ENCODE peak calls at places on chromosome X, in six cellular contexts. One of them, this sample, is unnamed.

GRCh38 chrX:20530319-20530979 is 263.7 kb upstream of the RPS6KA3 start:
- DNase-seq in K562: peak; percentile 47
- DNase-seq in endothelial cell of umbilical vein: peak; percentile 41
- DNase-seq in GM12878: peak; percentile 5
- DNase-seq in HepG2: peak; percentile 30
- DNase-seq in A549: peak; percentile 66
- DNase-seq in this sample: peak; percentile 61

GRCh38 chrX:71954458-71954857 is 43.8 kb downstream of the NHSL2 start:
- DNase-seq in endothelial cell of umbilical vein: peak; percentile 32
- DNase-seq in HepG2: no peak
- DNase-seq in GM12878: no peak
- DNase-seq in A549: no peak
- DNase-seq in K562: no peak
- DNase-seq in this sample: no peak

GRCh38 chrX:141642979-141643378 is 53.5 kb downstream of the SPANXA2 start:
- DNase-seq in endothelial cell of umbilical vein: no peak
- DNase-seq in A549: peak; percentile 4
- DNase-seq in HepG2: no peak
- DNase-seq in GM12878: no peak
- DNase-seq in K562: no peak
- DNase-seq in this sample: no peak

GRCh38 chrX:22165732-22166457 is 106.8 kb upstream of the CBLL2 start:
- DNase-seq in A549: peak; percentile 0
- DNase-seq in endothelial cell of umbilical vein: no peak
- DNase-seq in HepG2: no peak
- DNase-seq in K562: no peak
- DNase-seq in GM12878: no peak
- DNase-seq in this sample: no peak

GRCh38 chrX:10709276-10709675 is 88.9 kb upstream of the MID1 start:
- DNase-seq in HepG2: no peak
- DNase-seq in K562: no peak
- DNase-seq in endothelial cell of umbilical vein: no peak
- DNase-seq in GM12878: no peak
- DNase-seq in A549: no peak
- DNase-seq in this sample: no peak

GRCh38 chrX:107676559-107677378 is 48.5 kb downstream of the PRPS1 start:
- DNase-seq in K562: peak; percentile 86
- DNase-seq in GM12878: no peak
- DNase-seq in HepG2: no peak
- DNase-seq in endothelial cell of umbilical vein: peak; percentile 82
- DNase-seq in A549: peak; percentile 88
- DNase-seq in this sample: peak; percentile 94

GRCh38 chrX:10534611-10535010 is 85.8 kb downstream of the MID1 start:
- DNase-seq in HepG2: peak; percentile 75
- DNase-seq in GM12878: no peak
- DNase-seq in K562: no peak
- DNase-seq in A549: no peak
- DNase-seq in endothelial cell of umbilical vein: no peak
- DNase-seq in this sample: no peak

GRCh38 chrX:15758140-15758539 is 20.1 kb downstream of the CA5B start:
- DNase-seq in endothelial cell of umbilical vein: no peak
- DNase-seq in K562: no peak
- DNase-seq in HepG2: no peak
- DNase-seq in A549: no peak
- DNase-seq in GM12878: no peak
- DNase-seq in this sample: no peak

GRCh38 chrX:96715412-96715940 is 30.8 kb downstream of the DIAPH2 start:
- DNase-seq in K562: no peak
- DNase-seq in endothelial cell of umbilical vein: no peak
- DNase-seq in HepG2: no peak
- DNase-seq in A549: peak; percentile 0
- DNase-seq in GM12878: no peak
- DNase-seq in this sample: peak; percentile 23

GRCh38 chrX:134010690-134011089 is 25.3 kb upstream of the GPC3 start:
- DNase-seq in K562: no peak
- DNase-seq in HepG2: no peak
- DNase-seq in endothelial cell of umbilical vein: no peak
- DNase-seq in A549: no peak
- DNase-seq in GM12878: no peak
- DNase-seq in this sample: no peak

GRCh38 chrX:48802089-48802812 is 384 bp downstream of the HDAC6 start:
- DNase-seq in GM12878: peak; percentile 40
- DNase-seq in endothelial cell of umbilical vein: peak; percentile 87
- DNase-seq in K562: peak; percentile 93
- DNase-seq in A549: peak; percentile 91
- DNase-seq in HepG2: peak; percentile 85
- DNase-seq in this sample: peak; percentile 86
- TF ChIP-seq POLR2A in GM12878: peak; percentile 66
- TF ChIP-seq POLR2A in endothelial cell of umbilical vein: peak; percentile 41
- TF ChIP-seq POLR2A in K562: peak; percentile 95
- TF ChIP-seq POLR2A in A549: peak; percentile 50
- TF ChIP-seq POLR2A in HepG2: no peak
- TF ChIP-seq POLR2A in this sample: no peak

GRCh38 chrX:39201305-39201990 is 400.2 kb downstream of the MID1IP1 start:
- DNase-seq in K562: peak; percentile 5
- DNase-seq in endothelial cell of umbilical vein: no peak
- DNase-seq in HepG2: no peak
- DNase-seq in GM12878: no peak
- DNase-seq in A549: no peak
- DNase-seq in this sample: peak; percentile 28
- TF ChIP-seq MYC in K562: no peak
- TF ChIP-seq MYC in endothelial cell of umbilical vein: no peak
- TF ChIP-seq MYC in HepG2: no peak
- TF ChIP-seq MYC in GM12878: no peak
- TF ChIP-seq MYC in A549: no peak
- TF ChIP-seq MYC in this sample: no peak

GRCh38 chrX:38008658-38009057 is 2.3 kb downstream of the SYTL5 start:
- DNase-seq in A549: no peak
- DNase-seq in HepG2: no peak
- DNase-seq in GM12878: no peak
- DNase-seq in endothelial cell of umbilical vein: no peak
- DNase-seq in K562: no peak
- DNase-seq in this sample: no peak

GRCh38 chrX:38004046-38004445 is 2.3 kb upstream of the SYTL5 start:
- DNase-seq in K562: no peak
- DNase-seq in HepG2: no peak
- DNase-seq in GM12878: no peak
- DNase-seq in A549: no peak
- DNase-seq in endothelial cell of umbilical vein: no peak
- DNase-seq in this sample: no peak

GRCh38 chrX:38009641-38010040 is 3.3 kb downstream of the SYTL5 start:
- DNase-seq in HepG2: no peak
- DNase-seq in GM12878: no peak
- DNase-seq in A549: no peak
- DNase-seq in endothelial cell of umbilical vein: no peak
- DNase-seq in K562: no peak
- DNase-seq in this sample: no peak

GRCh38 chrX:38006283-38006682 is at the start of gene SYTL5:
- DNase-seq in GM12878: no peak
- DNase-seq in endothelial cell of umbilical vein: no peak
- DNase-seq in K562: peak; percentile 2
- DNase-seq in A549: no peak
- DNase-seq in HepG2: no peak
- DNase-seq in this sample: no peak

DNA sequence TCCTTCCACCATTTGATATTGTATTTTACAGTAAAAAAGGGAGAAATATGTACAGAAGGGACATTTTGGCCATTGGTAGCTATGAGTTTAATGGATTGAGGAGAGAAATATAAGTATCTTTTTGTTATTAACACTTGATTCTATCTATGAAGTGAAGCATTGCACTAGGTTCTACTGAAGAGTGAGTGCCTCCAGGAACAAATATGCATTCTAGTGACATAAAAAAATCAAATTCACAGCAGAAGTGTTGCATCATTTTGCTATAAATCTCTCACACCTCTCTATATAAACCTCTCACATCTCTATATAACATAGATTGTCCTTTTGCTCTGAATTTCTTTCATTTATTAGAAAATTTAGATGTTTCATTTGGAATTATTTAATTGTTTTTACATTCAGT is 425 bp downstream of the SYTL5 start:
- DNase-seq in K562: no peak
- DNase-seq in HepG2: no peak
- DNase-seq in GM12878: no peak
- DNase-seq in A549: no peak
- DNase-seq in endothelial cell of umbilical vein: no peak
- DNase-seq in this sample: no peak
- H3K4me3 ChIP-seq in K562: no peak overlapping the region
- H3K4me3 ChIP-seq in HepG2: no peak overlapping the region
- H3K4me3 ChIP-seq in GM12878: no peak overlapping the region
- H3K4me3 ChIP-seq in A549: no peak overlapping the region
- H3K4me3 ChIP-seq in endothelial cell of umbilical vein: no peak overlapping the region
- H3K4me3 ChIP-seq in this sample: no peak overlapping the region

DNA sequence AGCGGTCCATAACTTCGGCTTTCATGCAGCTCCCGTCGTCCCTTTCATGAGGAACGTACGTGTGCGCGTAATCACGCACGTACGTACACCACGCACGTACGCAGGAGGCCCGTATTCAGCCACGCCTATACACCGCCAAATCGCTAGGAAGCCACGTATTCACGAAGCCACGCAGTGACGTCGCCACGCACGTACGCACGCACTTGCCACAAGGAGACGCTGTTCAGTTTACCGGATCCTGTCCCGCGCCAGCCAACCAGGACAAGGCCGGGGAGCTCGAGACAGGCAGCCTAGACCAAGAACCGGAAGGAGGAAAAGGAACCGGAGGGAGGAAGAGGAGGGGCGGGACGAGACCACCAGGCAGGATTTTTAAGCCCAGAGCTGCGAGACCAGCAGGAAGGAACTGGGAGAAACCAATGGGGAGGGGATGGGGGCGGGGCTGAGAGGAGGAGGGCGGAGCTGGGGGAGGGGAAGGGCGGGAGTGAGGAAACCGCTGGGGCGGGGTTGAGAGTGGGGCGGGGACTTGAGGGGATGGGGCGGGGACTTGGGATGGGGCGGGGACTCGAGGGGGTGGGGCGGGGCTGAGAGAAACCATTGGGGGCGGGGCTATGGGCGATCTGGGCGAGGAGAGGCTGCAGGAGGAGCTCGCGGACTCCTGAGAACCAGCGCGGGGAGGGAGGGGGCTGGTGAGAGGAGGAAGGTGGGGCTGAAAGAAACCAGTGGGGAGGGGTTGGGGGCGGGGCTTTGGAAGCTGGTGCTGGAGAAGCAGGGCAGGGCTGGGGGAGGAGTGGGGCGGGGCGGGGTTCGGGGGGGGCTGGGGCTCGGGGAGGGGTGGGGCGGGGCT is at the start of gene EOLA2:
- DNase-seq in GM12878: peak; percentile 97
- DNase-seq in HepG2: peak; percentile 94
- DNase-seq in endothelial cell of umbilical vein: peak; percentile 99
- DNase-seq in K562: peak; percentile 97
- DNase-seq in A549: peak; percentile 99
- DNase-seq in this sample: peak; percentile 97
- TF ChIP-seq POLR2A in GM12878: peak; percentile 47
- TF ChIP-seq POLR2A in HepG2: peak; percentile 71
- TF ChIP-seq POLR2A in endothelial cell of umbilical vein: peak; percentile 34
- TF ChIP-seq POLR2A in K562: peak; percentile 75
- TF ChIP-seq POLR2A in A549: peak; percentile 38
- TF ChIP-seq POLR2A in this sample: peak; percentile 50

GRCh38 chrX:49106930-49107329 is 16.6 kb downstream of the GPKOW start:
- DNase-seq in K562: peak; percentile 68
- DNase-seq in HepG2: peak; percentile 54
- DNase-seq in GM12878: no peak
- DNase-seq in endothelial cell of umbilical vein: peak; percentile 44
- DNase-seq in A549: peak; percentile 62
- DNase-seq in this sample: peak; percentile 52
- TF ChIP-seq MYC in K562: no peak
- TF ChIP-seq MYC in HepG2: no peak
- TF ChIP-seq MYC in GM12878: no peak
- TF ChIP-seq MYC in endothelial cell of umbilical vein: no peak
- TF ChIP-seq MYC in A549: no peak
- TF ChIP-seq MYC in this sample: no peak

GRCh38 chrX:153646620-153647373 is at the start of gene DUSP9:
- DNase-seq in endothelial cell of umbilical vein: peak; percentile 17
- DNase-seq in HepG2: peak; percentile 83
- DNase-seq in A549: peak; percentile 43
- DNase-seq in K562: peak; percentile 75
- DNase-seq in GM12878: no peak
- DNase-seq in this sample: peak; percentile 57
- H3K4me3 ChIP-seq in endothelial cell of umbilical vein: no peak within 1 kb of the TSS
- H3K4me3 ChIP-seq in HepG2: peak within 1 kb of the TSS; percentile 69
- H3K4me3 ChIP-seq in A549: peak within 1 kb of the TSS; percentile 40
- H3K4me3 ChIP-seq in K562: peak within 1 kb of the TSS; percentile 29
- H3K4me3 ChIP-seq in GM12878: no peak within 1 kb of the TSS
- H3K4me3 ChIP-seq in this sample: no peak within 1 kb of the TSS

GRCh38 chrX:154369453-154370299 is 4.8 kb downstream of the FLNA start:
- DNase-seq in A549: peak; percentile 93
- DNase-seq in endothelial cell of umbilical vein: peak; percentile 92
- DNase-seq in GM12878: peak; percentile 25
- DNase-seq in HepG2: peak; percentile 87
- DNase-seq in K562: peak; percentile 90
- DNase-seq in this sample: peak; percentile 85
- TF ChIP-seq POLR2A in A549: no peak
- TF ChIP-seq POLR2A in endothelial cell of umbilical vein: peak; percentile 41
- TF ChIP-seq POLR2A in GM12878: peak; percentile 11
- TF ChIP-seq POLR2A in HepG2: no peak
- TF ChIP-seq POLR2A in K562: peak; percentile 58
- TF ChIP-seq POLR2A in this sample: no peak